ENCODE peak calls at places on chromosomes 13 and 19, in six cellular contexts. H, U, C, O, D and L are unnamed samples.

GRCh38 chr13:104143760-104144406 is 1077.7 kb upstream of the SLC10A2 start:
- DNase-seq in D (no peak), U (no peak), O (no peak), C (no peak), H (no peak), L (no peak)

GRCh38 chr13:27644302-27644701 is 22.6 kb downstream of the POLR1D start:
- DNase-seq in H (no peak), C (peak; percentile 77), U (no peak), O (no peak), D (no peak), L (no peak)

GRCh38 chr19:18415177-18415867 is 3.9 kb upstream of the SSBP4 start:
- DNase-seq in H (no peak), O (no peak), U (no peak), C (peak; percentile 96), D (no peak), L (no peak)

GRCh38 chr19:8393192-8393870 is 3.2 kb downstream of the RAB11B start:
- DNase-seq in H (no peak), O (no peak), D (no peak), U (no peak), C (no peak), L (no peak)

GRCh38 chr19:17721821-17722220 is 2.5 kb downstream of the MAP1S start:
- DNase-seq in D (no peak), H (no peak), O (peak; percentile 97), C (peak; percentile 30), U (no peak), L (no peak)

GRCh38 chr13:102911336-102911735 is 65.5 kb downstream of the ERCC5 start:
- DNase-seq in D (no peak), H (no peak), O (no peak), U (no peak), C (no peak), L (no peak)

GRCh38 chr13:49063526-49063925 is 87.8 kb downstream of the FNDC3A start:
- DNase-seq in D (no peak), U (no peak), O (no peak), H (no peak), C (peak; percentile 33), L (no peak)

GRCh38 chr13:33372251-33372919 is 86.8 kb upstream of the STARD13 start:
- DNase-seq in D (no peak), U (no peak), O (no peak), H (no peak), C (no peak), L (no peak)